ENCODE peak calls at places on chromosomes 12 and 14, in nine cellular contexts. Q, T, L, M, P, O, Y, K and X are unnamed samples.

GRCh38 chr12:66623455-66623854 is 55.4 kb downstream of the GRIP1 start:
- DNase-seq in P (no peak), Y (no peak), T (peak), L (no peak), Q (no peak), O (no peak), M (no peak), K (no peak), X (no peak)

GRCh38 chr12:43348221-43348620 is 203.8 kb downstream of the ADAMTS20 start:
- DNase-seq in O (no peak), L (no peak), Y (no peak), M (no peak), P (no peak), T (no peak), K (no peak), Q (no peak), X (no peak)

GRCh38 chr14:51517116-51517515 is 134.6 kb upstream of the FRMD6 start:
- DNase-seq in L (no peak), P (no peak), M (no peak), K (no peak), O (no peak), Y (no peak), Q (no peak), T (no peak), X (no peak)

GRCh38 chr12:104684884-104685283 is 228.1 kb downstream of the CHST11 start:
- DNase-seq in K (no peak), Y (no peak), P (no peak), T (no peak), Q (no peak), O (no peak), L (no peak), M (no peak), X (no peak)

GRCh38 chr14:103302966-103303365 is 31.1 kb upstream of the EIF5 start:
- DNase-seq in Q (no peak), Y (no peak), T (no peak), P (no peak), K (no peak), L (no peak), M (no peak), O (no peak), X (no peak)

GRCh38 chr12:128961957-128962356 is 108.7 kb downstream of the GLT1D1 start:
- DNase-seq in K (no peak), Y (no peak), O (no peak), L (no peak), T (no peak), M (no peak), Q (no peak), P (no peak), X (no peak)

GRCh38 chr14:77889971-77890442 is 90.1 kb downstream of the ADCK1 start:
- DNase-seq in Y (no peak), K (no peak), O (no peak), P (peak), M (peak), L (peak), Q (no peak), T (no peak), X (no peak)

GRCh38 chr14:49975799-49976198 is 82.9 kb downstream of the ARF6 start:
- DNase-seq in T (no peak), M (no peak), Q (no peak), P (peak), K (no peak), O (no peak), L (no peak), Y (no peak), X (no peak)

GRCh38 chr12:6946033-6946919 is 2.5 kb downstream of the C12orf57 start:
- DNase-seq in O (peak), Q (peak), L (peak), M (no peak), Y (peak), P (no peak), K (peak), T (peak), X (peak)

GRCh38 chr12:57476162-57476992 is 3.3 kb downstream of the ARHGAP9 start:
- DNase-seq in K (no peak), P (no peak), Y (no peak), O (peak), M (no peak), Q (no peak), T (peak), L (peak), X (no peak)

GRCh38 chr12:56082967-56083366 is 3.0 kb downstream of the ERBB3 start:
- DNase-seq in Q (no peak), O (no peak), M (no peak), T (no peak), P (no peak), K (no peak), L (no peak), Y (no peak), X (no peak)

GRCh38 chr14:100332797-100333196 is 9.7 kb downstream of the SLC25A47 start:
- DNase-seq in T (peak), P (no peak), Y (no peak), Q (no peak), O (no peak), M (no peak), K (no peak), L (no peak), X (no peak)

GRCh38 chr14:101226603-101227425 is 323.3 kb upstream of the RTL1 start:
- DNase-seq in K (no peak), M (no peak), O (peak), Q (no peak), P (no peak), L (no peak), Y (no peak), T (no peak), X (no peak)

GRCh38 chr14:66596241-66596985 is 88.5 kb downstream of the GPHN start:
- DNase-seq in M (no peak), Q (no peak), P (no peak), L (no peak), T (no peak), K (no peak), O (no peak), Y (no peak), X (no peak)

GRCh38 chr12:53004582-53004981 is 1.7 kb upstream of the EIF4B start:
- DNase-seq in O (no peak), T (no peak), M (no peak), P (no peak), Q (peak), Y (no peak), K (no peak), L (no peak), X (no peak)

GRCh38 chr12:4164591-4165558 is 108.7 kb upstream of the CCND2 start:
- DNase-seq in O (peak), M (peak), L (peak), K (peak), Q (peak), P (peak), Y (no peak), T (no peak), X (peak)

GRCh38 chr12:102031852-102032251 is 29.9 kb downstream of the WASHC3 start:
- DNase-seq in T (no peak), K (no peak), Y (no peak), P (no peak), L (no peak), M (no peak), Q (no peak), O (no peak), X (no peak)

GRCh38 chr12:75694891-75695290 is 183.5 kb upstream of the KRR1 start:
- DNase-seq in T (no peak), O (no peak), K (no peak), L (no peak), Q (no peak), P (no peak), Y (no peak), M (no peak), X (no peak)

GRCh38 chr14:59126714-59127436 is 61.6 kb upstream of the DAAM1 start:
- DNase-seq in M (no peak), K (peak), T (peak), L (no peak), P (peak), Y (peak), O (no peak), Q (peak), X (no peak)

GRCh38 chr12:82595946-82596345 is 90.8 kb upstream of the TMTC2 start:
- DNase-seq in L (no peak), Y (no peak), O (no peak), T (no peak), K (no peak), Q (no peak), P (no peak), M (no peak), X (no peak)

GRCh38 chr14:73795974-73796373 is 55.7 kb upstream of the PTGR2 start:
- DNase-seq in O (no peak), T (no peak), Q (no peak), K (no peak), M (no peak), L (no peak), Y (no peak), P (peak), X (no peak)

GRCh38 chr12:31346211-31346610 is 20.3 kb upstream of the SINHCAF start:
- DNase-seq in L (no peak), T (no peak), Q (no peak), Y (peak), M (no peak), P (no peak), K (no peak), O (no peak), X (no peak)

GRCh38 chr14:68798621-68799020 is 5.8 kb upstream of the ZFP36L1 start:
- DNase-seq in K (no peak), T (no peak), L (no peak), P (no peak), Y (no peak), O (no peak), M (no peak), Q (no peak), X (no peak)

GRCh38 chr12:68611094-68611818 is 557 bp downstream of the RAP1B start:
- DNase-seq in K (peak), Y (peak), O (peak), T (peak), P (peak), L (peak), M (no peak), Q (peak), X (peak)

DNA sequence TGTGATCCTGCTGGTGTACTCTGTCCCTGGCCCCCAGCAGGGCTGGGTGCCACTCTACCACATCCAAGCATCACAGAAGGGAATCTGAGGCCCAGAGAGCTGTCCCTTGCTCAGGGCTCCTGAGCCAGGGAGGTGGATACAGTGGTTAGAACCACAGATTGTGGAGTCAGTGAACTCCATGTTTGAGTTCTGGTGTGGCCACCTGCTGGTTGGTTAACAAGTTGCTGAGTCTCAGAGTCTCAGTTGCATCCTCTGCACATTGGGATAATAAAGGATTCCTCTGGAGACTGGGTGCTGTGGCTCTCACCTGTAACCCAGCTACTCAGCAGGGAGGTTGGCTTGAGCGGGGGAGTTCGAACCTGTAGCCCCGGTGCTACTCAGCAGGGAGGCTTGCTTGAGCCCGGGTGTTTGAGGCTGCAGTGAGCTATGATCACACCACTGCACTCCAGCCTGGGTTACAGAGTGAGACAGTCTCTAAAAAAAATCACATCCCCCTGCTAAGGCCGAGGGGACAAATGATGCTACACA is 39.4 kb downstream of the MVK start:
- DNase-seq in Y (no peak), M (no peak), O (no peak), T (peak), Q (no peak), K (no peak), L (no peak), P (peak), X (no peak)
- TF ChIP-seq CTCF in Y (no peak), M (peak), O (peak), T (peak), Q (peak), K (peak), L (no peak), P (peak), X (peak)

GRCh38 chr14:96309128-96309906 is 53.3 kb downstream of the BDKRB1 start:
- DNase-seq in M (no peak), P (no peak), O (no peak), T (no peak), K (no peak), L (no peak), Q (no peak), Y (no peak), X (no peak)

GRCh38 chr14:96303981-96304380 is 48.0 kb downstream of the BDKRB1 start:
- DNase-seq in L (no peak), K (no peak), M (no peak), Q (no peak), O (no peak), P (no peak), T (no peak), Y (no peak), X (peak)

GRCh38 chr14:96309907-96310330 is 53.2 kb downstream of the ATG2B start:
- DNase-seq in L (no peak), P (no peak), Q (no peak), O (no peak), M (no peak), Y (no peak), T (peak), K (no peak), X (no peak)

GRCh38 chr14:96307434-96307833 is 51.4 kb downstream of the BDKRB1 start:
- DNase-seq in T (no peak), O (no peak), Y (no peak), K (no peak), L (no peak), P (no peak), Q (no peak), M (no peak), X (no peak)

GRCh38 chr14:96304956-96305355 is 48.9 kb downstream of the BDKRB1 start:
- DNase-seq in T (no peak), O (peak), K (no peak), L (no peak), M (no peak), P (no peak), Q (peak), Y (no peak), X (peak)
- TF ChIP-seq CTCF in T (peak), O (peak), K (peak), L (no peak), M (peak), P (peak), Q (peak), Y (no peak), X (peak)

GRCh38 chr12:25591132-25591531 is 38.0 kb upstream of the LMNTD1 start:
- DNase-seq in K (no peak), M (no peak), P (no peak), Q (peak), L (no peak), T (no peak), O (peak), Y (no peak), X (no peak)
- TF ChIP-seq CTCF in K (no peak), M (peak), P (peak), Q (peak), L (no peak), T (no peak), O (peak), Y (no peak), X (no peak)

GRCh38 chr14:85531141-85531593 is 1.2 kb downstream of the FLRT2 start:
- DNase-seq in O (peak), K (no peak), T (no peak), Q (peak), Y (peak), L (peak), M (no peak), P (peak), X (peak)

GRCh38 chr14:85532981-85533820 is 3.3 kb downstream of the FLRT2 start:
- DNase-seq in P (peak), K (no peak), M (no peak), T (no peak), Q (peak), O (peak), Y (peak), L (peak), X (peak)

GRCh38 chr14:85530626-85531025 is 682 bp downstream of the FLRT2 start:
- DNase-seq in P (no peak), Y (no peak), Q (no peak), L (no peak), T (no peak), O (no peak), M (no peak), K (no peak), X (no peak)

GRCh38 chr14:85532570-85532969 is 2.6 kb downstream of the FLRT2 start:
- DNase-seq in P (no peak), K (no peak), Y (no peak), L (no peak), T (no peak), O (no peak), Q (no peak), M (no peak), X (no peak)

GRCh38 chr14:85531594-85532391 is 1.8 kb downstream of the FLRT2 start:
- DNase-seq in M (no peak), P (peak), T (no peak), Q (peak), L (peak), K (no peak), Y (peak), O (peak), X (peak)
- TF ChIP-seq CTCF in M (peak), P (peak), T (no peak), Q (peak), L (no peak), K (no peak), Y (peak), O (no peak), X (no peak)

DNA sequence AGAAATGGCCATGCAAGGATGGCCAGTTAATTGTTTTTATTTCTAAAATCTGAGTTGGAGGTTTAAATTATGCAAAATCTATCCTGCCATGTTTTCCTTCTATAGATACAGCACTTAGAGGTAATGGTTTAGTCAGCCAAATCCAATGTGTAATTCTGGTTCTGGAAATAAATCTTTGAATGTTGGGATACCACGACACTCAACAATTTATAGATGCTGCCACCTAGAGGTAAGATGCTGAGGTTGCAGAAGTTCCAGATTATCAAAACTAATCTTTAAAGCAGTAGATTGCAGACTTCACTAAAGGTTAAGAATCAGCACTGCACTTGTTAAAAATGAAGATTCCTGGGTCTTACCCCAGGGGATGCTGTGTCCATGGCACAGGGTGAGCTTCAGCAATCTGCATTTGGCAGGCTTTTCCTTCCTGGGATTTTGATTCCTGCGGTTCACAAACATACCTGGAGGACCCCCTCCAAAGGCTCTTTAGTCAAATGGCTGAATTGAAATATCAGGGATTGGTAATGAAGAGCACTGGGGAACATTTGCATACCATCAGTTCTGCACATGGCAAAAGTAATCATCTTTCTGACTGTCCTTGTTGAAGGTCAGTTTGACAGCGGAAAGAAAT is 53.4 kb upstream of the ANO4 start:
- DNase-seq in P (peak), Q (peak), L (no peak), T (peak), M (no peak), O (no peak), Y (no peak), K (no peak), X (no peak)
- TF ChIP-seq CTCF in P (peak), Q (peak), L (peak), T (peak), M (peak), O (peak), Y (peak), K (peak), X (peak)

GRCh38 chr12:97151481-97151880 is 244.4 kb downstream of the NEDD1 start:
- DNase-seq in T (no peak), M (no peak), Y (no peak), L (no peak), P (no peak), K (no peak), Q (no peak), O (no peak), X (no peak)

DNA sequence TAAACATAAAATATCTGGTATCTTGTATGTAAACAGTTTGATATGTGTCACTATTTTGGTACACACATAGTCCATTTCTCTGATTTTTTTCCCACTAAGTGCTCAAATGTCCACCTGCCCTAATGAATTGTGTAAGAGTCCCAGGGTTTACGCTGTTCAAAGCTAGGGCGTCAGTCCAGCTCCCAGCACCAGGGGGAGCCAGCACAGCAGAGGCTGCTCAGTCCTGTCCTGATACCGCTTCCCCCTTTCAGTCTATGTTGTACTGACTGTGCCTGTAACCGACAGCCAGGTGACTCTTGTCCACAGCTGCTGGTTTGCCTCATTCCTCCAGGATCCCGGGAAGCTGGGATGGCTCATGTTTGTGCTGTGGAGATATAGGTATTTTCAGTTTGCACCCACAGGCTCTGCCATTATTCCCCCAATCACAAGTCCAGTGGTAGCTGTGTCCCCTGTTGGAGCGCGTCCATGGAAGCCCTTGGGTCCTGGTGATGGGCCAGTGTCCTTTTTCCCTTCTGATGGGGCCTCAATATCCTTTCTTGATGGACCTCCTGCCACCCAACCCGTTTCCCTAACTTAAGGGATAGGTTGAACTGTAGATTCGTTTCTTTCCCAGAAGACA is 242.0 kb downstream of the NEDD1 start:
- DNase-seq in Q (peak), Y (peak), L (peak), O (peak), M (no peak), T (peak), K (peak), P (peak), X (peak)
- TF ChIP-seq CTCF in Q (peak), Y (peak), L (peak), O (peak), M (peak), T (peak), K (peak), P (peak), X (peak)

GRCh38 chr14:39581474-39581873 is 149.2 kb upstream of the FBXO33 start:
- DNase-seq in K (no peak), L (no peak), T (peak), P (no peak), O (no peak), Q (no peak), Y (no peak), M (no peak), X (no peak)
- TF ChIP-seq CTCF in K (no peak), L (no peak), T (peak), P (peak), O (peak), Q (peak), Y (no peak), M (no peak), X (no peak)

GRCh38 chr12:26058308-26058707 is 66.5 kb downstream of the BHLHE41 start:
- DNase-seq in P (no peak), Y (no peak), L (no peak), T (peak), Q (no peak), O (no peak), K (no peak), M (no peak), X (no peak)
- TF ChIP-seq CTCF in P (peak), Y (no peak), L (no peak), T (peak), Q (no peak), O (peak), K (peak), M (no peak), X (no peak)

GRCh38 chr14:28294834-28295440 is 471.6 kb upstream of the FOXG1 start:
- DNase-seq in M (no peak), Q (peak), T (no peak), P (no peak), Y (no peak), K (no peak), O (no peak), L (no peak), X (no peak)
- TF ChIP-seq CTCF in M (no peak), Q (peak), T (peak), P (no peak), Y (no peak), K (peak), O (peak), L (no peak), X (peak)

GRCh38 chr14:23054000-23054811 is 3.1 kb downstream of the CDH24 start:
- DNase-seq in P (no peak), M (no peak), L (no peak), T (peak), K (no peak), O (no peak), Q (peak), Y (no peak), X (peak)
- TF ChIP-seq CTCF in P (peak), M (no peak), L (no peak), T (peak), K (peak), O (peak), Q (peak), Y (no peak), X (no peak)